ENCODE peak calls at places on chromosomes 1 and 21, in six cellular contexts. O is body of pancreas; L is uterus; D is tibial artery; W is CD4-positive, alpha-beta memory T cell; B is testis. C is an unnamed sample. For H3K4me1, the result is how much of the 10 kb centered on the place peaks cover.

GRCh38 chr1:241821363-241821762 is 26.6 kb upstream of the EXO1 start:
- DNase-seq in O (no peak), L (no peak), D (no peak), W (no peak), B (no peak), C (no peak)

GRCh38 chr1:196355206-196355786 is 252.9 kb downstream of the KCNT2 start:
- DNase-seq in O (no peak), L (no peak), D (no peak), W (no peak), B (no peak), C (no peak)

GRCh38 chr21:36310016-36310415 is 10.0 kb upstream of the MORC3 start:
- DNase-seq in O (no peak), L (no peak), D (no peak), W (no peak), B (no peak), C (no peak)

GRCh38 chr21:41095983-41096382 is 72.0 kb upstream of the BACE2 start:
- DNase-seq in O (no peak), L (no peak), D (no peak), W (no peak), B (no peak), C (no peak)

GRCh38 chr1:156319664-156320063 is 18.4 kb downstream of the CCT3 start:
- DNase-seq in O (no peak), L (no peak), D (no peak), W (peak), B (no peak), C (no peak)

GRCh38 chr21:33266784-33267135 is 593 bp downstream of the IL10RB start:
- DNase-seq in O (no peak), L (no peak), D (no peak), W (no peak), B (no peak), C (no peak)

GRCh38 chr1:106292130-106292529 is 764.3 kb upstream of the PRMT6 start:
- DNase-seq in O (no peak), L (no peak), D (no peak), W (no peak), B (no peak), C (no peak)

GRCh38 chr1:64525116-64525686 is 55.3 kb downstream of the CACHD1 start:
- DNase-seq in O (no peak), L (no peak), D (no peak), W (no peak), B (no peak), C (no peak)

GRCh38 chr1:57633055-57633454 is 209.2 kb upstream of the DAB1 start:
- DNase-seq in O (no peak), L (no peak), D (no peak), W (no peak), B (no peak), C (no peak)

GRCh38 chr1:25534389-25534788 is 9.0 kb upstream of the LDLRAP1 start:
- DNase-seq in O (no peak), L (no peak), D (no peak), W (no peak), B (no peak), C (no peak)

GRCh38 chr1:237864338-237865244 is 26.1 kb downstream of the ZP4 start:
- DNase-seq in O (peak), L (no peak), D (peak), W (no peak), B (peak), C (peak)

GRCh38 chr1:231187556-231187955 is 25.7 kb downstream of the TRIM67 start:
- DNase-seq in O (no peak), L (no peak), D (no peak), W (no peak), B (no peak), C (no peak)

GRCh38 chr1:182671779-182672486 is 12.5 kb downstream of the RGS8 start:
- DNase-seq in O (peak), L (no peak), D (no peak), W (no peak), B (no peak), C (no peak)

GRCh38 chr1:6630027-6630426 is 5.4 kb downstream of the THAP3 start:
- DNase-seq in O (no peak), L (no peak), D (no peak), W (no peak), B (no peak), C (no peak)

GRCh38 chr1:114008352-114009041 is 29.2 kb downstream of the OLFML3 start:
- DNase-seq in O (no peak), L (no peak), D (no peak), W (no peak), B (no peak), C (no peak)

GRCh38 chr21:43696214-43696613 is 22.7 kb upstream of the PDXK start:
- DNase-seq in O (no peak), L (no peak), D (no peak), W (no peak), B (no peak), C (no peak)

DNA sequence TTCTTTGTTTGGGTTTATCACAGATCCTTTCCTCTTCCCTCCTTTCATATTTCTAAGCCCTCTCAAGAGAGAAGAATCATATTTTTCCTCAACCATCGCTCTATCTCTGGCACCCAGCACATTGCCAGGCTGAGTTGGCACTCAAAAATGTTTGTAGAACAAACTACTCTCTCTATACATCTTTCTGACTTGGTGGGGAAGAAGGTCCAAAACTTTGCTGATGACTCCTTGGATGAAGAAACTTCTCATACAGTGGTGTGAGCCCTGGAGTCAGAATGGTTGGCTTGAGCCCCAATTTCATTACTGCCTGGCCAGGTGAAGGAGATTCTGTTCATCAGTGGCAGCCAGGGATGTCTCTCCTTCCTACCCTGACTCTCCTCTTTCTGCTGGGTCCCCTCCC is 11.9 kb downstream of the ALX3 start:
- DNase-seq in O (no peak), L (no peak), D (no peak), W (no peak), B (no peak), C (no peak)
- H3K4me1 ChIP-seq in O (under half), L (under half), D (under half), W (under half), B (under half), C (under half)

GRCh38 chr1:84077476-84078107 is 66.5 kb upstream of the PRKACB start:
- DNase-seq in O (peak), L (peak), D (peak), W (peak), B (peak), C (peak)
- H3K4me3 ChIP-seq in O (peak), L (peak), D (peak), W (peak), B (peak), C (peak)

GRCh38 chr21:35048706-35049617 is at the start of gene RUNX1:
- DNase-seq in O (peak), L (no peak), D (peak), W (peak), B (peak), C (peak)
- H3K27ac ChIP-seq in O (peak), L (no peak), D (peak), W (peak), B (no peak), C (peak)

GRCh38 chr1:97901017-97901658 is 19.7 kb downstream of the DPYD start:
- DNase-seq in O (no peak), L (no peak), D (no peak), W (no peak), B (no peak), C (no peak)
- H3K4me1 ChIP-seq in O (under half), L (under half), D (under half), W (under half), B (under half), C (under half)

DNA sequence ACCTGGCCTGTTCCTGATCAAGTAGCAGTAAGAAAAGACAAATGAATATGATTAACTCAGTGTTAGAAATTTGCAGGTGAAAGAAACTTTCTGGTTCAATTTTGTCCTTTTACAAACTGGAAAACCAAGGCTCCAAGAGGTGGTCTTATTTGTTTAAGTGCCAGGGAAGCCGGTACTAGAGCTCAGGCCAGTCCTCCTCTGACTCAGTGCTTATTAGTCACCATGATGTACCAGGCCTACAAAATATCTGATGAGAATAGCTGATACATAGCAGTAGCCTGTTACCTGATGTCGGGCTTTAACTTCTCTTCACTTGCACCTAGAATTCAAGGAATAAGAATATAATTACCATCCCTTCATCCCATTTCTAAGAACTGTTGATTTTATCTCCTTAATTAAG is 394.8 kb downstream of the LMX1A start:
- DNase-seq in O (no peak), L (no peak), D (no peak), W (no peak), B (no peak), C (no peak)
- H3K4me3 ChIP-seq in O (no peak), L (no peak), D (no peak), W (no peak), B (no peak), C (no peak)

DNA sequence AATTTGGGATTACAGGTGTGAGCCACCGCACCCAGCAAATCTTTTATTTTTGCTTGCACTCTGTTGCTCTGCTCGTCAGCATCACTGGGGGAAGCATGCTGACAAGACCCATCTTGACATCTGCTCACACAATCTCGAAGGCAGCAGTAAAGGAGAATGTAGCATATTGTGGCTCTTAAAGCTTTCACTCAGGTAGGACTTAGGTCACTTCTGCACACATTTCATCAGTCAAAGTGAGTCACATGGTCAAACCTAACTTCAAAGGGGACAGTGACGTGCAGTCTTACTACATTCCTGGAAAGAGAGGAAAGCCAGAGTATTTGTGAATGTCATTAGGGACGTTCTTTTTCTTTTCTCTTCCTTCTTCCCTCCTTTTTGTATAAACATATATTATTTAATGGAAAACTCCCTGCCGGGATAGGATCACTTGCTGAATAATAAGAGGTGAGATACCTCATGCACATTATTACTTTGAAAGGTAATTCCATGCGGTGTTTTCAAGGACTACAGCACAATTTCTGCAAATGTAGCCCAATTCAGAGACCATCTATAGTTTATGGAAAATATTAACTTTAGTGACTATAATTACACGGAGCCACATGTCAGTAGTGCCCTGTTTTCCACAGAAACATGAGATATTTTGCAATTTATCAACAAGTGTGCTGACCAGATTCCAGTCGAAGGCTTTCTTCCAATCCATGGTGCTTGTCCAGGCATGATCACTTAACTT is 19.3 kb upstream of the ACBD6 start:
- DNase-seq in O (peak), L (no peak), D (no peak), W (no peak), B (no peak), C (no peak)
- H3K27ac ChIP-seq in O (peak), L (no peak), D (no peak), W (no peak), B (no peak), C (no peak)

DNA sequence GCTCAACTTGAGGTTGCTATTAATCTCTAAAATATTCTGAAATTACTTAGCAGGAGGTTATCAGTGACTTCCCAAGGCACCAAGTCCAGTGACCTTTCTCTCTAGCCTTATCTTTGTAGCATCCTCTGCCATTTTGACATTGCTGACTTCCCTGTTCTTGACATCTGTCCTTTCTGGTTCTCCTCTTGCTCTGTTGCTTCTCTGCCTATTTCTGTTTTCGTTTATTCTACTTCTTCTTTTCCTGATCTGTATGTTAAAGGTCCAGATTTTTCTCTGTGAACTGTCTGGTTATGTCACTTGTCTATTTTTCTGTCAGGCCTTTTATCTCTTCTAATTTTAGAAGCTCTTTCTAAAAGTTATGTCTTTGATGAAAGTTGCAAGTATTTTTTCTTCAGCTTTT is 178.8 kb downstream of the VPS13D start:
- DNase-seq in O (no peak), L (no peak), D (no peak), W (no peak), B (no peak), C (no peak)
- H3K4me1 ChIP-seq in O (under half), L (under half), D (under half), W (under half), B (under half), C (under half)

DNA sequence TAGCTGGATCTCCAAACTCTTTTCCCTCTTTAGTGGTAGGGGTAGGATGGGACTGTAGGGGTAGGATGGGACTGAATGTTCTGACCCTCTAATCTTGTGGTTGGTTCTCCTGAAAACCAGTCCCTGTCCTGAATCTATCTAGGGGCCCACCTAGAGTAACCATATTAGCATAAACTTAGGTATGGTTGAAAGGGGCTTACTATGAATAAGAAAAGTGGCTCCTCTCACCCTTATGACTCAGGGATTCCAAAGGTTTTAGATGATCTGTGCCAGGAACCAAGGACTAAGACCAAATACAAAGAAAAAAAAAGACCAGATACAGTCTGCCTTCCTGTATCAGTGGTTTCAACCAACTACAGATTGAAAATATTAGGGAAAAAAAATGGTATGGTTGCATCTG is 28.9 kb downstream of the RNF2 start:
- DNase-seq in O (no peak), L (no peak), D (no peak), W (no peak), B (no peak), C (no peak)
- H3K4me3 ChIP-seq in O (no peak), L (no peak), D (no peak), W (no peak), B (no peak), C (no peak)

GRCh38 chr1:216902669-216903388 is 179.6 kb upstream of the ESRRG start:
- DNase-seq in O (peak), L (no peak), D (no peak), W (no peak), B (no peak), C (no peak)
- H3K27ac ChIP-seq in O (peak), L (no peak), D (no peak), W (no peak), B (no peak), C (no peak)